ENCODE peak calls at places on chromosome 18, in five cellular contexts. Q is AG09309; B is left ventricle myocardium superior; E is stimulated activated CD8-positive, alpha-beta memory T cell treated with anti-CD3 and anti-CD28 coated beads, Interleukin-15, amount 100 ng/mL, for 48 hours; P is NCI-H1417. A is an unnamed sample.

GRCh38 chr18:78792094-78792493 is 187.5 kb upstream of the SALL3 start:
- DNase-seq in Q (no peak), B (no peak), E (no peak), P (no peak), A (no peak)

GRCh38 chr18:3525870-3526420 is 76.0 kb downstream of the TGIF1 start:
- DNase-seq in Q (no peak), B (no peak), E (peak), P (no peak), A (no peak)

GRCh38 chr18:3037423-3037915 is 24.5 kb upstream of the LPIN2 start:
- DNase-seq in Q (no peak), B (no peak), E (no peak), P (peak), A (peak)

GRCh38 chr18:44518666-44519065 is 162.0 kb upstream of the SETBP1 start:
- DNase-seq in Q (no peak), B (no peak), E (no peak), P (no peak), A (no peak)

GRCh38 chr18:24818069-24818395 is 357.6 kb downstream of the HRH4 start:
- DNase-seq in Q (no peak), B (no peak), E (no peak), P (peak), A (no peak)

GRCh38 chr18:35502062-35502461 is 4.3 kb upstream of the INO80C start:
- DNase-seq in Q (no peak), B (no peak), E (no peak), P (no peak), A (no peak)

GRCh38 chr18:31424383-31424988 is 23.1 kb upstream of the DSG3 start:
- DNase-seq in Q (no peak), B (no peak), E (no peak), P (peak), A (peak)

GRCh38 chr18:48933578-48934399 is 17.0 kb downstream of the SMAD7 start:
- DNase-seq in Q (no peak), B (no peak), E (no peak), P (no peak), A (no peak)

GRCh38 chr18:75538727-75539126 is 111.2 kb upstream of the SMIM21 start:
- DNase-seq in Q (peak), B (no peak), E (no peak), P (no peak), A (no peak)

GRCh38 chr18:73812423-73812822 is 335.2 kb downstream of the FBXO15 start:
- DNase-seq in Q (no peak), B (no peak), E (no peak), P (no peak), A (no peak)

GRCh38 chr18:48837676-48838075 is 113.1 kb downstream of the SMAD7 start:
- DNase-seq in Q (no peak), B (peak), E (no peak), P (no peak), A (no peak)

GRCh38 chr18:58064406-58064998 is 20.5 kb downstream of the NEDD4L start:
- DNase-seq in Q (no peak), B (no peak), E (no peak), P (no peak), A (no peak)

GRCh38 chr18:2442726-2443275 is 128.5 kb downstream of the METTL4 start:
- DNase-seq in Q (no peak), B (no peak), E (no peak), P (no peak), A (no peak)

GRCh38 chr18:5057348-5058012 is 139.6 kb downstream of the AKAIN1 start:
- DNase-seq in Q (no peak), B (peak), E (peak), P (peak), A (no peak)

GRCh38 chr18:34494359-34494696 is 215.8 kb upstream of the DTNA start:
- DNase-seq in Q (no peak), B (peak), E (no peak), P (no peak), A (no peak)

GRCh38 chr18:22739789-22740188 is 193.3 kb upstream of the RBBP8 start:
- DNase-seq in Q (no peak), B (no peak), E (no peak), P (no peak), A (no peak)

GRCh38 chr18:58609536-58609993 is 19.3 kb downstream of the ALPK2 start:
- DNase-seq in Q (no peak), B (no peak), E (no peak), P (no peak), A (no peak)

GRCh38 chr18:8776013-8776515 is 70.7 kb downstream of the MTCL1 start:
- DNase-seq in Q (no peak), B (no peak), E (no peak), P (no peak), A (no peak)

GRCh38 chr18:10851824-10852225 is 297.5 kb downstream of the PIEZO2 start:
- DNase-seq in Q (peak), B (no peak), E (no peak), P (no peak), A (peak)

GRCh38 chr18:10015941-10016819 is 102.4 kb downstream of the VAPA start:
- DNase-seq in Q (peak), B (no peak), E (no peak), P (no peak), A (peak)

GRCh38 chr18:75915941-75916640 is 488.6 kb upstream of the SMIM21 start:
- DNase-seq in Q (no peak), B (peak), E (no peak), P (peak), A (no peak)

GRCh38 chr18:10234281-10234680 is 220.2 kb upstream of the APCDD1 start:
- DNase-seq in Q (no peak), B (no peak), E (no peak), P (no peak), A (no peak)

GRCh38 chr18:55587341-55588000 is 521 bp downstream of the TCF4 start:
- DNase-seq in Q (no peak), B (no peak), E (no peak), P (peak), A (no peak)

GRCh38 chr18:49020621-49021021 is 69.9 kb upstream of the SMAD7 start:
- DNase-seq in Q (no peak), B (no peak), E (no peak), P (no peak), A (no peak)

GRCh38 chr18:51506811-51507210 is 309.3 kb upstream of the MEX3C start:
- DNase-seq in Q (no peak), B (no peak), E (no peak), P (no peak), A (no peak)

GRCh38 chr18:78406743-78407455 is 572.7 kb upstream of the SALL3 start:
- DNase-seq in Q (no peak), B (no peak), E (no peak), P (peak), A (no peak)

GRCh38 chr18:35458677-35459441 is 38.9 kb downstream of the INO80C start:
- DNase-seq in Q (no peak), B (peak), E (no peak), P (no peak), A (no peak)

GRCh38 chr18:41655074-41655473 is 300.0 kb upstream of the PIK3C3 start:
- DNase-seq in Q (no peak), B (no peak), E (no peak), P (no peak), A (no peak)

GRCh38 chr18:76997951-76998808 is 134.4 kb downstream of the MBP start:
- DNase-seq in Q (no peak), B (no peak), E (no peak), P (no peak), A (no peak)

A was measured in HS-5.